ENCODE peak calls at places on chromosomes 4 and X, in ten cellular contexts. N is neural progenitor cell; F is effector memory CD4-positive, alpha-beta T cell; E is aorta; Z is mucosa of descending colon; B is right lobe of liver; V is A549; W is heart right ventricle; R is GM23248; J is suprapubic skin. I is an unnamed sample. For H3K4me1, the result is how much of the 10 kb centered on the place peaks cover.

GRCh38 chr4:26001413-26001812 is 87.4 kb downstream of the SMIM20 start:
- DNase-seq in B (no peak), V (no peak), W (no peak), F (no peak), J (no peak), E (no peak), R (no peak), Z (no peak), N (no peak), I (no peak)

GRCh38 chrX:110188701-110189558 is 129.0 kb downstream of the AMMECR1 start:
- DNase-seq in N (no peak), F (no peak), E (no peak), V (no peak), R (no peak), J (no peak), B (no peak), W (no peak), Z (no peak), I (no peak)

GRCh38 chrX:41490446-41490845 is 43.3 kb downstream of the NYX start:
- DNase-seq in F (no peak), N (no peak), W (no peak), Z (no peak), E (no peak), B (no peak), J (no peak), R (no peak), V (no peak), I (no peak)

GRCh38 chrX:97267376-97267775 is 383.7 kb downstream of the RPA4 start:
- DNase-seq in W (no peak), J (no peak), R (peak), B (no peak), V (no peak), Z (no peak), E (no peak), F (no peak), N (no peak), I (no peak)

GRCh38 chrX:96835660-96836289 is 47.9 kb upstream of the RPA4 start:
- DNase-seq in Z (no peak), R (no peak), N (no peak), E (no peak), V (no peak), B (no peak), F (no peak), W (no peak), J (no peak), I (no peak)

GRCh38 chrX:86946569-86946968 is 571.0 kb upstream of the KLHL4 start:
- DNase-seq in F (no peak), J (no peak), E (no peak), B (no peak), R (peak), V (peak), Z (no peak), W (no peak), N (peak), I (no peak)

GRCh38 chrX:65866146-65866545 is 173.7 kb downstream of the VSIG4 start:
- DNase-seq in J (no peak), R (no peak), V (no peak), W (no peak), B (no peak), N (no peak), F (peak), E (no peak), Z (no peak), I (no peak)

GRCh38 chrX:82141942-82142341 is 940.0 kb downstream of the SH3BGRL start:
- DNase-seq in V (no peak), W (no peak), Z (no peak), E (no peak), F (peak), R (no peak), J (no peak), B (no peak), N (no peak), I (no peak)

GRCh38 chr4:116055857-116056827 is 942.7 kb upstream of the NDST4 start:
- DNase-seq in E (no peak), R (peak), F (no peak), V (no peak), Z (no peak), N (peak), W (no peak), B (no peak), J (no peak), I (no peak)

GRCh38 chrX:124524852-124525251 is 178.5 kb downstream of the SH2D1A start:
- DNase-seq in J (no peak), Z (no peak), W (no peak), N (no peak), B (no peak), E (no peak), V (no peak), F (no peak), R (no peak), I (no peak)
- H3K4me1 ChIP-seq in J (under half), Z (under half), W (under half), N (under half), B (under half), E (under half), V (under half), F (under half), R (under half), I (under half)

DNA sequence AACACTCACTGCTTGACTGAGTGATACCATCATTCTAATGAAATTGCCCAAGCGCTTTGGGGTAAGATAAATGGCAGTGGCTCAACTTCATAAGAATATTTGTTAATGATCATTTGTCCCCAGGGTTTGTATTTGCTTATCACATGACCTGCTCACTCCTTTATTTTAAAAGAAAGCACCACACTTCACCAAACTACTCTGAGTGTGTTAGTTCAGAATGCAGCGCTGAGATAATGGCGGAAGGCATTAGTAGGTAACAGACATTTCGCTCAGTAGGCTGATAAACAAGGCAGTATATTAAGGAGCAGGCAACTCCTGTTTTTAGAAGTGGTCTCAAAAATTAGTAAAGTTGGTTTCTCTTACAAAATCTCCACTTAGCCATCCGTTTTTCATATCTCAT is 1.6 kb downstream of the SNX25 start:
- DNase-seq in V (no peak), W (no peak), B (no peak), E (no peak), R (no peak), N (peak), F (no peak), J (no peak), Z (no peak), I (no peak)
- H3K4me1 ChIP-seq in V (under half), W (under half), B (under half), E (under half), R (under half), N (under half), F (under half), J (under half), Z (under half), I (under half)

GRCh38 chr4:2697995-2698414 is 58.1 kb downstream of the TNIP2 start:
- DNase-seq in N (no peak), R (no peak), F (no peak), W (no peak), V (no peak), E (no peak), B (peak), J (no peak), Z (no peak), I (no peak)

GRCh38 chr4:2695661-2696060 is 60.5 kb downstream of the TNIP2 start:
- DNase-seq in Z (no peak), J (no peak), F (no peak), N (no peak), R (no peak), B (no peak), V (no peak), E (no peak), W (no peak), I (no peak)

GRCh38 chr4:2698504-2698903 is 57.6 kb downstream of the TNIP2 start:
- DNase-seq in N (no peak), F (no peak), V (no peak), W (no peak), E (no peak), Z (no peak), B (no peak), J (no peak), R (no peak), I (no peak)

GRCh38 chr4:2694691-2695090 is 61.4 kb downstream of the TNIP2 start:
- DNase-seq in R (no peak), J (no peak), N (no peak), W (no peak), E (no peak), V (no peak), Z (no peak), B (no peak), F (no peak), I (no peak)

DNA sequence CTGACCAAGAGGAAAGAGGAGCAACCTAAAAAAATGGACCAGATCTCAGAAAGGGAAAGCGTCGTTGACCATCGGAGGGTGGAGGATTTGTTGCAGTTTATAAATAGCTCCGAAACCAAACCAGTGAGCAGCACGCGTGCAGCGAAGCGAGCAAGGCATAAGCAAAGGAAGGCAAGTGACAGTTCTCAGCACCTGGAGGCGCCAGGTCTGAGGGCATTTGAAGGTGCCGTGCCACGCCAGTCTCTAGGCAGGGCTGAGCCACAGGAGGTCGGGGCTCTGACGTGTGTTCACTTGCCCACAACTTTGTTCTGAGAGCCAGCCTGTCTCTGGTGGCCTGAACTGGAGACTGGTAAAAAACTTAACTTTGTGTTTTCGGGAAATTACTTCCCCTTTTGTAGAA is 59.7 kb downstream of the TNIP2 start:
- DNase-seq in E (no peak), N (no peak), V (no peak), F (no peak), R (no peak), J (no peak), W (no peak), B (no peak), Z (peak), I (no peak)
- H3K4me1 ChIP-seq in E (under half), N (under half), V (under half), F (under half), R (under half), J (under half), W (under half), B (under half), Z (under half), I (under half)

DNA sequence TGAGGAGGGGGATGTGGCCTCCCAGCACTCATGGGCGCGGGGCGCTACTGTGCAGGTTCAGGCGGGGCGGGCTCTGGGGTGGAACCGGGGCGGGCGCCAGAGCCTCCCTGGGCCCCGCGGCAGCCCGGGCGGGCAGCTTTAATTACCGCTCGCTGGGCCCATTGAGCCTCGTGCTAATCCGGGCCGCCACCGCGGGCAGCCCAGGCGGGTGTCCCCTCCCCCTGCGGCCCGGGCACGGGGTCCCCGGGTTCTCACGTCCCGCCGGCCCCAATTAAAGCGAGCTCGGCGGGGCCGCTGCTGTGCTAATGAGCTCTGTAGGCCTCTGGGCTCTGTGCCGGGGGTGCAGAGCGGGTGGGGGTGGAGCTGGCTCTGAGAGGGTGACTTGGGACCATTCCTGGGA is 22.8 kb upstream of the FGFR3 start:
- DNase-seq in Z (no peak), B (no peak), W (no peak), F (no peak), V (no peak), E (no peak), J (no peak), R (no peak), N (peak), I (no peak)
- H3K4me1 ChIP-seq in Z (under half), B (under half), W (under half), F (under half), V (under half), E (under half), J (half or more), R (under half), N (half or more), I (under half)

DNA sequence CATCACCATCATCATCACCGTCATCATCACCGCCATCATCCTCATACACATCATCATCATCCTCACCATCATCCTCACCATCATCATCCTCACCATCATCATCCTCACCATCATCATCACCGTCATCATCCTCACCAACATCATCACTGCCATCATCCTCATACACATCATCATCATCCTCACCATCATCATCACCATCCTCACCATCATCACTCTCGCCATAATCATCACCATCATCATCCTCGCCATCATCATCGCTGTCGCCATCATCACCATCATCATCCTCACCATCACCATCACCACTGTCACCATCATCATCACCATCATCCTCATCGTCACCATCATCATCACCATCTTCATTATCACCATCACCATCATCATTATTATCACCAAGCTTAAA is 19.8 kb upstream of the DHRSX start:
- DNase-seq in F (no peak), B (no peak), V (no peak), W (no peak), Z (no peak), E (no peak), R (no peak), N (no peak), J (no peak), I (no peak)
- H3K4me1 ChIP-seq in F (under half), B (under half), V (under half), W (under half), Z (under half), E (under half), R (under half), N (under half), J (under half), I (under half)

DNA sequence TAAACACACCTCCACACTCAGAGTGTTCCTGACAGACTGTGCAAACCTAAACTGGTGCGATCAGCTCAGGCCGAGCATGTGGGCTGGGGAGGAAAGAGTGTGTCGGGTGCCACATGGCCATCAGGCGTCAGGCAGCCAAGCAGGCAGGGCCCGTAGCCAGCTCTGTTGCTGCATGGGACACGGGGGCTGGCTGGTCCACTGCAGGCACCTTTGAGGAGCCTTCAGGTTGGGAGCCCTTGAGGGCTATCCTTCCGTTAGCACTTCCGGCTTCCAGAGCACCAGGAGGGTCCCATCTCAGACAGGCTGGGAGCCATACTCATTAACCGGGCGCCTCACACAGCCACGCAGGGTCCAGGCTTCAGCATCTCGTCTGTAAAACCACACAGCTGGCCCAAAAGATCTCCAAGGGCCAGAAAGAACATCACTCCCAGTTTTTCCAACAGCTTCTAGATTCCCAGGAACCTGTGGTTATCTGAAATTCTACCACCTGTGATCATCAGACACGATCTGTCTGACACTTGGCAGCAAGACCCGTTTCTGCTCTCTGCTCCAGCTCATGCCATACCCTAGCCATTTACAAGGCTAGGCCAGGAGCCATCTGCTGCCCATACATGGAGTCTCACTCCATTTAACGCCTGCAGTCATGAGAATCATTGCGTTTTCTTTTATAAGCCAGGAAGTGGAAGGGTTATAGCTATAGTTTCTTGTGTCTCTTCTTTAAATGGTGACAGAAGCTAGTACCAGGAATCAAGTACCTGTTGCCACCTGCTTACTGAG is 87.5 kb downstream of the NSUN7 start:
- DNase-seq in E (no peak), F (no peak), R (no peak), B (no peak), V (no peak), N (no peak), Z (no peak), W (peak), J (peak), I (no peak)
- H3K4me1 ChIP-seq in E (under half), F (under half), R (under half), B (under half), V (under half), N (under half), Z (under half), W (under half), J (under half), I (under half)

GRCh38 chr4:78748361-78748760 is 27.8 kb upstream of the BMP2K start:
- DNase-seq in W (no peak), V (no peak), Z (no peak), F (no peak), J (no peak), N (no peak), E (no peak), R (peak), B (no peak), I (no peak)
- H3K4me1 ChIP-seq in W (under half), V (under half), Z (under half), F (under half), J (under half), N (under half), E (under half), R (under half), B (under half), I (under half)

GRCh38 chr4:87030606-87031441 is 96.0 kb downstream of the AFF1 start:
- DNase-seq in R (peak), J (no peak), E (no peak), B (no peak), F (no peak), V (no peak), Z (no peak), N (peak), W (no peak), I (peak)
- H3K4me1 ChIP-seq in R (half or more), J (half or more), E (under half), B (half or more), F (under half), V (half or more), Z (under half), N (half or more), W (half or more), I (half or more)

GRCh38 chr4:8385106-8385505 is 55.4 kb downstream of the ACOX3 start:
- DNase-seq in E (no peak), V (no peak), J (no peak), F (no peak), R (no peak), N (no peak), Z (no peak), B (no peak), W (no peak), I (no peak)
- H3K4me1 ChIP-seq in E (under half), V (under half), J (under half), F (under half), R (under half), N (under half), Z (under half), B (under half), W (under half), I (under half)

GRCh38 chr4:16224264-16224663 is 2.0 kb downstream of the TAPT1 start:
- DNase-seq in B (no peak), Z (no peak), R (no peak), J (no peak), V (no peak), E (no peak), N (peak), F (no peak), W (no peak), I (no peak)
- H3K4me1 ChIP-seq in B (under half), Z (under half), R (under half), J (under half), V (under half), E (under half), N (under half), F (under half), W (under half), I (half or more)

I was measured in esophagus muscularis mucosa.